ENCODE peak calls at places on chromosomes 3 and 15, in ten cellular contexts. One of them, this sample, is unnamed.

GRCh38 chr3:31534036-31534435 is 1.3 kb downstream of the STT3B start:
- DNase-seq in NCI-H1105: no peak
- DNase-seq in heart right ventricle: no peak
- DNase-seq in stimulated activated CD8-positive, alpha-beta memory T cell treated with anti-CD3 and anti-CD28 coated beads, Interleukin-7, amount 100 ng/mL, for 1 hour: no peak
- DNase-seq in nucleus accumbens: no peak
- DNase-seq in neuronal stem cell: no peak
- DNase-seq in PC-3: peak
- DNase-seq in T-cell: no peak
- DNase-seq in hippocampal formation: no peak
- DNase-seq in stimulated activated CD4-positive, alpha-beta T cell treated with anti-CD3 and anti-CD28 coated beads, Interleukin-15, amount 100 ng/mL, for 24 hours: no peak
- DNase-seq in this sample: peak

GRCh38 chr3:134829716-134830115 is 34.7 kb downstream of the EPHB1 start:
- DNase-seq in stimulated activated CD8-positive, alpha-beta memory T cell treated with anti-CD3 and anti-CD28 coated beads, Interleukin-7, amount 100 ng/mL, for 1 hour: no peak
- DNase-seq in stimulated activated CD4-positive, alpha-beta T cell treated with anti-CD3 and anti-CD28 coated beads, Interleukin-15, amount 100 ng/mL, for 24 hours: no peak
- DNase-seq in heart right ventricle: no peak
- DNase-seq in nucleus accumbens: no peak
- DNase-seq in hippocampal formation: no peak
- DNase-seq in PC-3: no peak
- DNase-seq in NCI-H1105: no peak
- DNase-seq in T-cell: no peak
- DNase-seq in neuronal stem cell: no peak
- DNase-seq in this sample: no peak

GRCh38 chr15:42819781-42820180 is 82.9 kb upstream of the CDAN1 start:
- DNase-seq in stimulated activated CD4-positive, alpha-beta T cell treated with anti-CD3 and anti-CD28 coated beads, Interleukin-15, amount 100 ng/mL, for 24 hours: no peak
- DNase-seq in neuronal stem cell: no peak
- DNase-seq in stimulated activated CD8-positive, alpha-beta memory T cell treated with anti-CD3 and anti-CD28 coated beads, Interleukin-7, amount 100 ng/mL, for 1 hour: no peak
- DNase-seq in heart right ventricle: no peak
- DNase-seq in PC-3: no peak
- DNase-seq in NCI-H1105: no peak
- DNase-seq in T-cell: no peak
- DNase-seq in hippocampal formation: no peak
- DNase-seq in nucleus accumbens: no peak
- DNase-seq in this sample: no peak

GRCh38 chr3:166283856-166284255 is 446.6 kb upstream of the BCHE start:
- DNase-seq in hippocampal formation: peak
- DNase-seq in stimulated activated CD8-positive, alpha-beta memory T cell treated with anti-CD3 and anti-CD28 coated beads, Interleukin-7, amount 100 ng/mL, for 1 hour: no peak
- DNase-seq in neuronal stem cell: no peak
- DNase-seq in stimulated activated CD4-positive, alpha-beta T cell treated with anti-CD3 and anti-CD28 coated beads, Interleukin-15, amount 100 ng/mL, for 24 hours: no peak
- DNase-seq in T-cell: no peak
- DNase-seq in heart right ventricle: no peak
- DNase-seq in NCI-H1105: no peak
- DNase-seq in nucleus accumbens: no peak
- DNase-seq in PC-3: peak
- DNase-seq in this sample: peak

GRCh38 chr3:16102905-16103364 is 71.5 kb upstream of the GALNT15 start:
- DNase-seq in stimulated activated CD8-positive, alpha-beta memory T cell treated with anti-CD3 and anti-CD28 coated beads, Interleukin-7, amount 100 ng/mL, for 1 hour: no peak
- DNase-seq in nucleus accumbens: no peak
- DNase-seq in T-cell: no peak
- DNase-seq in stimulated activated CD4-positive, alpha-beta T cell treated with anti-CD3 and anti-CD28 coated beads, Interleukin-15, amount 100 ng/mL, for 24 hours: no peak
- DNase-seq in heart right ventricle: no peak
- DNase-seq in NCI-H1105: no peak
- DNase-seq in neuronal stem cell: no peak
- DNase-seq in PC-3: peak
- DNase-seq in hippocampal formation: no peak
- DNase-seq in this sample: peak

GRCh38 chr3:52367891-52368880 is 52.1 kb downstream of the DNAH1 start:
- DNase-seq in stimulated activated CD4-positive, alpha-beta T cell treated with anti-CD3 and anti-CD28 coated beads, Interleukin-15, amount 100 ng/mL, for 24 hours: no peak
- DNase-seq in nucleus accumbens: peak
- DNase-seq in NCI-H1105: no peak
- DNase-seq in neuronal stem cell: no peak
- DNase-seq in stimulated activated CD8-positive, alpha-beta memory T cell treated with anti-CD3 and anti-CD28 coated beads, Interleukin-7, amount 100 ng/mL, for 1 hour: no peak
- DNase-seq in PC-3: no peak
- DNase-seq in T-cell: no peak
- DNase-seq in hippocampal formation: peak
- DNase-seq in heart right ventricle: no peak
- DNase-seq in this sample: no peak

GRCh38 chr15:34616613-34617012 is 33.2 kb upstream of the GOLGA8B start:
- DNase-seq in heart right ventricle: no peak
- DNase-seq in neuronal stem cell: no peak
- DNase-seq in nucleus accumbens: no peak
- DNase-seq in T-cell: no peak
- DNase-seq in stimulated activated CD8-positive, alpha-beta memory T cell treated with anti-CD3 and anti-CD28 coated beads, Interleukin-7, amount 100 ng/mL, for 1 hour: no peak
- DNase-seq in stimulated activated CD4-positive, alpha-beta T cell treated with anti-CD3 and anti-CD28 coated beads, Interleukin-15, amount 100 ng/mL, for 24 hours: no peak
- DNase-seq in hippocampal formation: peak
- DNase-seq in NCI-H1105: no peak
- DNase-seq in PC-3: peak
- DNase-seq in this sample: peak

GRCh38 chr3:98801042-98801747 is 38.1 kb downstream of the ST3GAL6 start:
- DNase-seq in heart right ventricle: no peak
- DNase-seq in neuronal stem cell: no peak
- DNase-seq in hippocampal formation: no peak
- DNase-seq in T-cell: no peak
- DNase-seq in PC-3: no peak
- DNase-seq in nucleus accumbens: no peak
- DNase-seq in stimulated activated CD8-positive, alpha-beta memory T cell treated with anti-CD3 and anti-CD28 coated beads, Interleukin-7, amount 100 ng/mL, for 1 hour: no peak
- DNase-seq in NCI-H1105: no peak
- DNase-seq in stimulated activated CD4-positive, alpha-beta T cell treated with anti-CD3 and anti-CD28 coated beads, Interleukin-15, amount 100 ng/mL, for 24 hours: no peak
- DNase-seq in this sample: no peak

GRCh38 chr3:170397579-170398177 is 21.0 kb upstream of the CLDN11 start:
- DNase-seq in stimulated activated CD4-positive, alpha-beta T cell treated with anti-CD3 and anti-CD28 coated beads, Interleukin-15, amount 100 ng/mL, for 24 hours: no peak
- DNase-seq in PC-3: no peak
- DNase-seq in heart right ventricle: no peak
- DNase-seq in neuronal stem cell: no peak
- DNase-seq in T-cell: no peak
- DNase-seq in stimulated activated CD8-positive, alpha-beta memory T cell treated with anti-CD3 and anti-CD28 coated beads, Interleukin-7, amount 100 ng/mL, for 1 hour: no peak
- DNase-seq in nucleus accumbens: no peak
- DNase-seq in NCI-H1105: no peak
- DNase-seq in hippocampal formation: no peak
- DNase-seq in this sample: no peak

GRCh38 chr3:146537603-146538002 is 6.8 kb downstream of the PLSCR1 start:
- DNase-seq in nucleus accumbens: no peak
- DNase-seq in neuronal stem cell: no peak
- DNase-seq in PC-3: no peak
- DNase-seq in NCI-H1105: no peak
- DNase-seq in stimulated activated CD4-positive, alpha-beta T cell treated with anti-CD3 and anti-CD28 coated beads, Interleukin-15, amount 100 ng/mL, for 24 hours: no peak
- DNase-seq in hippocampal formation: no peak
- DNase-seq in stimulated activated CD8-positive, alpha-beta memory T cell treated with anti-CD3 and anti-CD28 coated beads, Interleukin-7, amount 100 ng/mL, for 1 hour: no peak
- DNase-seq in T-cell: no peak
- DNase-seq in heart right ventricle: no peak
- DNase-seq in this sample: peak

GRCh38 chr3:123471106-123471505 is 22.2 kb upstream of the ADCY5 start:
- DNase-seq in stimulated activated CD4-positive, alpha-beta T cell treated with anti-CD3 and anti-CD28 coated beads, Interleukin-15, amount 100 ng/mL, for 24 hours: no peak
- DNase-seq in stimulated activated CD8-positive, alpha-beta memory T cell treated with anti-CD3 and anti-CD28 coated beads, Interleukin-7, amount 100 ng/mL, for 1 hour: no peak
- DNase-seq in hippocampal formation: no peak
- DNase-seq in nucleus accumbens: no peak
- DNase-seq in NCI-H1105: no peak
- DNase-seq in PC-3: no peak
- DNase-seq in T-cell: no peak
- DNase-seq in neuronal stem cell: no peak
- DNase-seq in heart right ventricle: no peak
- DNase-seq in this sample: no peak

GRCh38 chr3:71917540-71917939 is 132.6 kb upstream of the PROK2 start:
- DNase-seq in T-cell: no peak
- DNase-seq in NCI-H1105: no peak
- DNase-seq in PC-3: no peak
- DNase-seq in neuronal stem cell: no peak
- DNase-seq in nucleus accumbens: no peak
- DNase-seq in stimulated activated CD8-positive, alpha-beta memory T cell treated with anti-CD3 and anti-CD28 coated beads, Interleukin-7, amount 100 ng/mL, for 1 hour: no peak
- DNase-seq in stimulated activated CD4-positive, alpha-beta T cell treated with anti-CD3 and anti-CD28 coated beads, Interleukin-15, amount 100 ng/mL, for 24 hours: no peak
- DNase-seq in heart right ventricle: no peak
- DNase-seq in hippocampal formation: no peak
- DNase-seq in this sample: no peak

GRCh38 chr3:16801698-16802097 is 83.1 kb upstream of the PLCL2 start:
- DNase-seq in hippocampal formation: no peak
- DNase-seq in stimulated activated CD4-positive, alpha-beta T cell treated with anti-CD3 and anti-CD28 coated beads, Interleukin-15, amount 100 ng/mL, for 24 hours: no peak
- DNase-seq in neuronal stem cell: no peak
- DNase-seq in PC-3: no peak
- DNase-seq in nucleus accumbens: no peak
- DNase-seq in stimulated activated CD8-positive, alpha-beta memory T cell treated with anti-CD3 and anti-CD28 coated beads, Interleukin-7, amount 100 ng/mL, for 1 hour: no peak
- DNase-seq in NCI-H1105: no peak
- DNase-seq in heart right ventricle: no peak
- DNase-seq in T-cell: no peak
- DNase-seq in this sample: no peak

GRCh38 chr3:43770426-43771103 is 79.8 kb downstream of the ABHD5 start:
- DNase-seq in neuronal stem cell: no peak
- DNase-seq in stimulated activated CD8-positive, alpha-beta memory T cell treated with anti-CD3 and anti-CD28 coated beads, Interleukin-7, amount 100 ng/mL, for 1 hour: no peak
- DNase-seq in T-cell: no peak
- DNase-seq in hippocampal formation: no peak
- DNase-seq in stimulated activated CD4-positive, alpha-beta T cell treated with anti-CD3 and anti-CD28 coated beads, Interleukin-15, amount 100 ng/mL, for 24 hours: peak
- DNase-seq in PC-3: peak
- DNase-seq in nucleus accumbens: no peak
- DNase-seq in heart right ventricle: peak
- DNase-seq in NCI-H1105: no peak
- DNase-seq in this sample: peak

GRCh38 chr3:58167431-58168351 is 43.1 kb downstream of the DNASE1L3 start:
- DNase-seq in NCI-H1105: no peak
- DNase-seq in stimulated activated CD8-positive, alpha-beta memory T cell treated with anti-CD3 and anti-CD28 coated beads, Interleukin-7, amount 100 ng/mL, for 1 hour: peak
- DNase-seq in neuronal stem cell: no peak
- DNase-seq in nucleus accumbens: no peak
- DNase-seq in heart right ventricle: peak
- DNase-seq in T-cell: peak
- DNase-seq in stimulated activated CD4-positive, alpha-beta T cell treated with anti-CD3 and anti-CD28 coated beads, Interleukin-15, amount 100 ng/mL, for 24 hours: peak
- DNase-seq in hippocampal formation: peak
- DNase-seq in PC-3: peak
- DNase-seq in this sample: peak

GRCh38 chr3:115616461-115616860 is 6.8 kb upstream of the GAP43 start:
- DNase-seq in heart right ventricle: no peak
- DNase-seq in NCI-H1105: no peak
- DNase-seq in hippocampal formation: no peak
- DNase-seq in nucleus accumbens: no peak
- DNase-seq in stimulated activated CD4-positive, alpha-beta T cell treated with anti-CD3 and anti-CD28 coated beads, Interleukin-15, amount 100 ng/mL, for 24 hours: peak
- DNase-seq in stimulated activated CD8-positive, alpha-beta memory T cell treated with anti-CD3 and anti-CD28 coated beads, Interleukin-7, amount 100 ng/mL, for 1 hour: no peak
- DNase-seq in PC-3: no peak
- DNase-seq in T-cell: no peak
- DNase-seq in neuronal stem cell: no peak
- DNase-seq in this sample: no peak

GRCh38 chr3:85821130-85821756 is 862.5 kb downstream of the CADM2 start:
- DNase-seq in stimulated activated CD8-positive, alpha-beta memory T cell treated with anti-CD3 and anti-CD28 coated beads, Interleukin-7, amount 100 ng/mL, for 1 hour: no peak
- DNase-seq in neuronal stem cell: peak
- DNase-seq in PC-3: peak
- DNase-seq in stimulated activated CD4-positive, alpha-beta T cell treated with anti-CD3 and anti-CD28 coated beads, Interleukin-15, amount 100 ng/mL, for 24 hours: no peak
- DNase-seq in hippocampal formation: peak
- DNase-seq in nucleus accumbens: no peak
- DNase-seq in NCI-H1105: no peak
- DNase-seq in T-cell: no peak
- DNase-seq in heart right ventricle: no peak
- DNase-seq in this sample: peak

GRCh38 chr3:59821274-59821673 is 771.4 kb upstream of the CFAP20DC start:
- DNase-seq in PC-3: no peak
- DNase-seq in T-cell: no peak
- DNase-seq in stimulated activated CD4-positive, alpha-beta T cell treated with anti-CD3 and anti-CD28 coated beads, Interleukin-15, amount 100 ng/mL, for 24 hours: no peak
- DNase-seq in NCI-H1105: no peak
- DNase-seq in neuronal stem cell: no peak
- DNase-seq in nucleus accumbens: no peak
- DNase-seq in stimulated activated CD8-positive, alpha-beta memory T cell treated with anti-CD3 and anti-CD28 coated beads, Interleukin-7, amount 100 ng/mL, for 1 hour: no peak
- DNase-seq in hippocampal formation: no peak
- DNase-seq in heart right ventricle: no peak
- DNase-seq in this sample: no peak

GRCh38 chr15:56460046-56460445 is 4.9 kb downstream of the MNS1 start:
- DNase-seq in nucleus accumbens: no peak
- DNase-seq in hippocampal formation: no peak
- DNase-seq in stimulated activated CD8-positive, alpha-beta memory T cell treated with anti-CD3 and anti-CD28 coated beads, Interleukin-7, amount 100 ng/mL, for 1 hour: no peak
- DNase-seq in PC-3: no peak
- DNase-seq in neuronal stem cell: no peak
- DNase-seq in T-cell: no peak
- DNase-seq in heart right ventricle: no peak
- DNase-seq in NCI-H1105: no peak
- DNase-seq in stimulated activated CD4-positive, alpha-beta T cell treated with anti-CD3 and anti-CD28 coated beads, Interleukin-15, amount 100 ng/mL, for 24 hours: no peak
- DNase-seq in this sample: peak

GRCh38 chr3:69764861-69765260 is 25.6 kb downstream of the MITF start:
- DNase-seq in nucleus accumbens: no peak
- DNase-seq in heart right ventricle: no peak
- DNase-seq in neuronal stem cell: no peak
- DNase-seq in stimulated activated CD4-positive, alpha-beta T cell treated with anti-CD3 and anti-CD28 coated beads, Interleukin-15, amount 100 ng/mL, for 24 hours: no peak
- DNase-seq in stimulated activated CD8-positive, alpha-beta memory T cell treated with anti-CD3 and anti-CD28 coated beads, Interleukin-7, amount 100 ng/mL, for 1 hour: no peak
- DNase-seq in PC-3: no peak
- DNase-seq in T-cell: no peak
- DNase-seq in hippocampal formation: no peak
- DNase-seq in NCI-H1105: no peak
- DNase-seq in this sample: no peak

GRCh38 chr3:30282052-30282708 is 324.2 kb upstream of the TGFBR2 start:
- DNase-seq in stimulated activated CD4-positive, alpha-beta T cell treated with anti-CD3 and anti-CD28 coated beads, Interleukin-15, amount 100 ng/mL, for 24 hours: no peak
- DNase-seq in neuronal stem cell: peak
- DNase-seq in stimulated activated CD8-positive, alpha-beta memory T cell treated with anti-CD3 and anti-CD28 coated beads, Interleukin-7, amount 100 ng/mL, for 1 hour: no peak
- DNase-seq in nucleus accumbens: no peak
- DNase-seq in T-cell: no peak
- DNase-seq in heart right ventricle: no peak
- DNase-seq in PC-3: peak
- DNase-seq in NCI-H1105: no peak
- DNase-seq in hippocampal formation: peak
- DNase-seq in this sample: peak

This sample was measured in kidney tubule cell.